ENCODE peak calls at places on chromosomes 7 and 10, in seven cellular contexts. I is choroid plexus epithelial cell, E is foreskin fibroblast, R is tibial artery, N is mammary epithelial cell, L is GM23248, G is thoracic aorta. O is an unnamed sample.

GRCh38 chr7:27606270-27607209 is 56.1 kb downstream of the HIBADH start:
- DNase-seq in I (peak; percentile 14), E (peak; percentile 69), R (no peak), N (peak; percentile 36), L (peak; percentile 76), G (no peak), O (no peak)

GRCh38 chr7:9204571-9204970 is 771.2 kb downstream of the NXPH1 start:
- DNase-seq in I (peak; percentile 1), E (no peak), R (no peak), N (no peak), L (no peak), G (no peak), O (no peak)

GRCh38 chr7:101924171-101924570 is 106.7 kb downstream of the CUX1 start:
- DNase-seq in I (no peak), E (peak; percentile 81), R (peak; percentile 87), N (no peak), L (peak; percentile 96), G (peak; percentile 68), O (no peak)

GRCh38 chr10:120429395-120429794 is 27.6 kb upstream of the PLPP4 start:
- DNase-seq in I (peak; percentile 80), E (no peak), R (no peak), N (no peak), L (no peak), G (no peak), O (no peak)

GRCh38 chr10:9807848-9808247 is 1209.8 kb upstream of the CELF2 start:
- DNase-seq in I (no peak), E (no peak), R (no peak), N (no peak), L (no peak), G (no peak), O (no peak)

GRCh38 chr10:60238408-60239100 is 151.1 kb downstream of the ANK3 start:
- DNase-seq in I (peak; percentile 81), E (peak; percentile 60), R (no peak), N (peak; percentile 24), L (peak; percentile 49), G (no peak), O (no peak)

GRCh38 chr7:68038621-68039314 is 1042.1 kb downstream of the TYW1 start:
- DNase-seq in I (no peak), E (peak; percentile 2), R (no peak), N (no peak), L (peak; percentile 22), G (no peak), O (no peak)

GRCh38 chr7:38880454-38880853 is 28.5 kb downstream of the VPS41 start:
- DNase-seq in I (no peak), E (no peak), R (no peak), N (no peak), L (no peak), G (no peak), O (no peak)

GRCh38 chr7:47291461-47292051 is 290.4 kb downstream of the TNS3 start:
- DNase-seq in I (peak; percentile 92), E (peak; percentile 96), R (no peak), N (peak; percentile 95), L (peak; percentile 97), G (peak; percentile 36), O (peak; percentile 91)

GRCh38 chr7:150451833-150452431 is 1.5 kb downstream of the GIMAP8 start:
- DNase-seq in I (peak; percentile 4), E (no peak), R (no peak), N (no peak), L (no peak), G (no peak), O (no peak)

GRCh38 chr10:71083457-71083975 is 128.9 kb upstream of the UNC5B start:
- DNase-seq in I (no peak), E (no peak), R (peak; percentile 44), N (no peak), L (no peak), G (no peak), O (no peak)

GRCh38 chr10:133356549-133356948 is 1.3 kb downstream of the FUOM start:
- DNase-seq in I (no peak), E (no peak), R (no peak), N (no peak), L (no peak), G (no peak), O (no peak)
- H3K4me3 ChIP-seq in I (peak overlapping the region; percentile 60), E (peak overlapping the region; percentile 42), R (peak overlapping the region; percentile 56), N (peak overlapping the region; percentile 53), L (peak overlapping the region; percentile 63), G (peak overlapping the region; percentile 81), O (peak overlapping the region; percentile 57)

DNA sequence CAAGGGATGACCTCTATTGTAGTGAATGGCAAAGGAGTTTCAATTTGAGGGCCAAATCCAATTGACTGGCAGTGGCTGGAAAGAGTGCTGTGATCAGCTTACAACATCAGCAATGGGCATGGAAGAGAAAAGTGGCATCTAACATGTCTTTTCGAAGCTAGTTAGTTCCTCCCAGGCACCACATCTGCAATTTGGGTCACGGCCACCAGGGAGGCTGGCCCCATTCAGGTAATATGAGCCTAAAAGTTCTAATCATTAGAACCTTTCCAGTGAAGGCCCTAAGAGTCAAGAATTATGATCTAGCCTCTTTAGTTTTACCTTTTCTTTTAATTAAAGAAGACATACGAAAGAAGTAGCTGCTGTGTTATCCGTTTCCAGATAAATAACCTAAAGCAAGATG is 17.3 kb downstream of the CRTAC1 start:
- DNase-seq in I (no peak), E (no peak), R (no peak), N (no peak), L (no peak), G (no peak), O (no peak)
- H3K4me3 ChIP-seq in I (no peak overlapping the region), E (no peak overlapping the region), R (no peak overlapping the region), N (no peak overlapping the region), L (no peak overlapping the region), G (no peak overlapping the region), O (no peak overlapping the region)

GRCh38 chr10:79316671-79317431 is 30.4 kb upstream of the PPIF start:
- DNase-seq in I (peak; percentile 31), E (peak; percentile 36), R (no peak), N (no peak), L (peak; percentile 42), G (no peak), O (no peak)
- H3K4me3 ChIP-seq in I (no peak overlapping the region), E (no peak overlapping the region), R (no peak overlapping the region), N (no peak overlapping the region), L (peak overlapping the region; percentile 21), G (no peak overlapping the region), O (no peak overlapping the region)

DNA sequence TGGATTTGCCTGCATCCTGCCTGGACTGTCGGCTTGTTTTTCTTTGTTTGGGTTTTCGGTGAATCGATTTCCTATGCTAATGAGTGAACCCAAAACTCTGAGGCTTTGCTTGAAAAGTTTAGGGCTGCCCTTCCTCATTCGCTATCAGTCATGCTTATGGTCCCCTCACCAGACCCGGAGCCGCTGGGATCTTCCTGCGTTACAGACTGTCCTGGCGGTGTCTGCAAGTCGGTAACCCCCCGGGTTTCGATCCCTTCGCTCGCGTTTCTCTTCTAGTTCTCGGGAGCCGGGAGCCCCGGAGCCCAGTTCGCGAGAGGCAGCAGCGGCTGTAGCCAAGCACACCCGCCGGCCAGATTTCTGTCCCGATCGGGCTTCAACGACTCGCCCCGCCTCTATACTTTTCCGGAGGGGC is 2.2 kb downstream of the EMX2 start:
- DNase-seq in I (no peak), E (peak; percentile 44), R (peak; percentile 62), N (no peak), L (peak; percentile 57), G (no peak), O (no peak)
- H3K4me3 ChIP-seq in I (peak overlapping the region; percentile 65), E (peak overlapping the region; percentile 57), R (peak overlapping the region; percentile 68), N (no peak overlapping the region), L (peak overlapping the region; percentile 95), G (peak overlapping the region; percentile 65), O (peak overlapping the region; percentile 61)

O was measured in keratinocyte.